ENCODE peak calls at places on chromosomes 13 and 19, in six cellular contexts. C, G, B, P, N and Q are unnamed samples.

GRCh38 chr13:90352763-90353162 is 994.7 kb upstream of the MIR17HG start:
- DNase-seq in G (no peak), B (no peak), N (no peak), P (no peak), C (no peak), Q (no peak)

GRCh38 chr19:43739836-43740235 is 14.9 kb downstream of the SMG9 start:
- DNase-seq in C (no peak), G (no peak), B (no peak), P (no peak), N (no peak), Q (peak; percentile 87)

GRCh38 chr19:9644472-9644871 is 23.4 kb upstream of the ZNF561 start:
- DNase-seq in C (no peak), P (no peak), B (no peak), N (no peak), G (no peak), Q (no peak)

GRCh38 chr19:31483226-31483857 is 134.1 kb upstream of the TSHZ3 start:
- DNase-seq in P (no peak), B (no peak), C (no peak), G (no peak), N (no peak), Q (no peak)

GRCh38 chr19:4061178-4061682 is 5.5 kb downstream of the ZBTB7A start:
- DNase-seq in G (peak; percentile 72), B (no peak), C (no peak), P (no peak), N (peak; percentile 55), Q (peak; percentile 95)

GRCh38 chr13:26759907-26760834 is at the start of gene GPR12:
- DNase-seq in N (peak; percentile 11), B (no peak), C (no peak), G (no peak), P (no peak), Q (no peak)

GRCh38 chr19:47122359-47123335 is 8.0 kb upstream of the SAE1 start:
- DNase-seq in C (no peak), G (no peak), N (peak; percentile 81), B (peak; percentile 65), P (no peak), Q (no peak)

GRCh38 chr13:110993788-110994187 is 78.9 kb upstream of the ANKRD10 start:
- DNase-seq in B (no peak), P (no peak), G (no peak), C (no peak), N (no peak), Q (no peak)

GRCh38 chr19:50519006-50519575 is 5.4 kb upstream of the ASPDH start:
- DNase-seq in N (no peak), C (no peak), B (no peak), G (no peak), P (no peak), Q (no peak)

GRCh38 chr13:87376081-87376480 is 295.1 kb upstream of the SLITRK5 start:
- DNase-seq in N (no peak), C (no peak), P (no peak), B (no peak), G (no peak), Q (no peak)

GRCh38 chr19:17402982-17403855 is 2.2 kb downstream of the BST2 start:
- DNase-seq in N (no peak), P (no peak), B (peak; percentile 7), G (no peak), C (no peak), Q (no peak)

GRCh38 chr13:59337070-59337469 is 826.7 kb downstream of the DIAPH3 start:
- DNase-seq in C (no peak), G (peak; percentile 28), B (peak; percentile 31), N (no peak), P (no peak), Q (no peak)

GRCh38 chr13:20209937-20210336 is 17.2 kb upstream of the GJB2 start:
- DNase-seq in N (no peak), G (no peak), P (no peak), C (no peak), B (no peak), Q (no peak)

GRCh38 chr19:55336101-55336500 is 3.6 kb upstream of the KMT5C start:
- DNase-seq in P (no peak), N (peak; percentile 46), C (no peak), G (no peak), B (no peak), Q (no peak)

GRCh38 chr19:41521860-41522555 is 54.0 kb upstream of the CEACAM21 start:
- DNase-seq in G (no peak), P (peak; percentile 74), B (no peak), N (no peak), C (no peak), Q (no peak)

GRCh38 chr13:31587696-31588266 is 151.5 kb upstream of the RXFP2 start:
- DNase-seq in G (no peak), N (peak; percentile 65), C (no peak), B (no peak), P (no peak), Q (no peak)

GRCh38 chr19:2149980-2150793 is 1.2 kb downstream of the AP3D1 start:
- DNase-seq in C (no peak), G (no peak), B (no peak), P (no peak), N (peak; percentile 25), Q (peak; percentile 44)

GRCh38 chr13:31540316-31540715 is 199.0 kb upstream of the RXFP2 start:
- DNase-seq in C (no peak), B (no peak), P (no peak), G (no peak), N (no peak), Q (no peak)